ENCODE peak calls at places on chromosome 17, in ten cellular contexts. D, I, H, N, Y, X, V, B, Z and E are unnamed samples.

GRCh38 chr17:6903516-6903915 is 72.0 kb upstream of the TEKT1 start:
- DNase-seq in D (no peak), I (no peak), H (no peak), N (no peak), Y (no peak), X (no peak), V (no peak), B (no peak), Z (no peak), E (no peak)

GRCh38 chr17:1422907-1423306 is 22.9 kb upstream of the YWHAE start:
- DNase-seq in D (no peak), I (peak), H (no peak), N (no peak), Y (no peak), X (peak), V (no peak), B (no peak), Z (no peak), E (no peak)

GRCh38 chr17:38702166-38702899 is 2.7 kb upstream of the MLLT6 start:
- DNase-seq in D (peak), I (peak), H (peak), N (peak), Y (peak), X (peak), V (peak), B (peak), Z (peak), E (peak)

GRCh38 chr17:6755731-6756184 is at the start of gene XAF1:
- DNase-seq in D (no peak), I (no peak), H (peak), N (peak), Y (peak), X (peak), V (no peak), B (peak), Z (peak), E (no peak)

GRCh38 chr17:62671553-62671952 is 44.1 kb downstream of the MRC2 start:
- DNase-seq in D (peak), I (no peak), H (no peak), N (no peak), Y (peak), X (no peak), V (no peak), B (peak), Z (no peak), E (peak)

GRCh38 chr17:48642843-48643696 is 16.9 kb upstream of the HOXB9 start:
- DNase-seq in D (no peak), I (no peak), H (no peak), N (no peak), Y (no peak), X (no peak), V (no peak), B (no peak), Z (no peak), E (no peak)

GRCh38 chr17:36994438-36994837 is 45.7 kb downstream of the AATF start:
- DNase-seq in D (no peak), I (no peak), H (no peak), N (no peak), Y (no peak), X (peak), V (no peak), B (no peak), Z (no peak), E (no peak)

GRCh38 chr17:12789976-12790805 is 893 bp downstream of the ARHGAP44 start:
- DNase-seq in D (no peak), I (no peak), H (no peak), N (no peak), Y (no peak), X (no peak), V (no peak), B (peak), Z (peak), E (peak)

GRCh38 chr17:81961087-81961514 is at the start of gene NOTUM:
- DNase-seq in D (no peak), I (no peak), H (no peak), N (peak), Y (no peak), X (peak), V (no peak), B (no peak), Z (no peak), E (no peak)
- TF ChIP-seq CTCF in D (no peak), I (peak), H (no peak), N (no peak), Y (no peak), X (peak), V (peak), B (peak), Z (no peak), E (no peak)

DNA sequence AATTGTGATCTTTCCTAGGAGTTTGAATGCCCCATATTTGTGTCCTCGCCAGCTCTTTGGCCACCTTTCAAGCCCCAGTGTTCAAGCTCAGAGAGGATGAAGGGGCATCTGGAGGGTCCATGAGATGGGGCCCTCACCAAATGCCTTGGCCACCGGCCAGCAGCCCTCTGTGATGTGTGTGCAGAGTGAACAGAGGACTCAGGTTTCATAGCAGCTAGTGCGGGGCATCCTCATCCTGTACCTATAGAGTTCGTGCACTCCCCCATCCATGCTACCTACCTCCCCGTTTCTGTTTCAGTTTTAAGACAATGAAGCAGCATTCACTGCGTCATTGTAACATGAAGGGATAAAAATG is 140.7 kb downstream of the RAB11FIP4 start:
- DNase-seq in D (no peak), I (no peak), H (no peak), N (no peak), Y (no peak), X (no peak), V (no peak), B (no peak), Z (no peak), E (no peak)
- TF ChIP-seq POLR2A in D (no peak), I (no peak), H (no peak), N (no peak), Y (no peak), X (no peak), V (no peak), B (no peak), Z (no peak), E (no peak)

DNA sequence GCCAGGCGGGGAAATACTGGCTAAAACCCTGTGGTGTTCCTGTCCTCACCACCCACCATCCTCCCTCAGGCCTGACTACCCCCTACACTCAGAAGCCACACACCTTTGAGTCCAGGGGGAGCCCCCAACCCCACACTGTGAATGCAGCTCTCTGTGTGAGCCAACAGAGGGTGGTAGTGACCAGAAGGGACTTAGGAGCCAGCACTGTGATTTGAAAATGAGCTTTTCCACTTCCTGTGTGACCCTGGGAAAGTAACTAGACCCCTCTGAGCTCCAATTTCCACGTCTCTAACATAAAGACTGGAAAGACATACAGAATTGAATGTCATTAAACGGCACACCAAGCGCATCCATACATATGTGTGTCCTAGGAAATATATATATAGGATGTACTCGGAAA is 58.7 kb downstream of the SDK2 start:
- DNase-seq in D (no peak), I (peak), H (no peak), N (no peak), Y (no peak), X (no peak), V (no peak), B (no peak), Z (no peak), E (no peak)
- TF ChIP-seq CTCF in D (no peak), I (no peak), H (no peak), N (peak), Y (no peak), X (no peak), V (no peak), B (no peak), Z (no peak), E (no peak)

GRCh38 chr17:4709794-4710692 is at the start of gene ARRB2:
- DNase-seq in D (peak), I (peak), H (peak), N (peak), Y (peak), X (peak), V (peak), B (peak), Z (peak), E (peak)
- TF ChIP-seq POLR2A in D (no peak), I (peak), H (peak), N (no peak), Y (no peak), X (no peak), V (peak), B (peak), Z (no peak), E (peak)

DNA sequence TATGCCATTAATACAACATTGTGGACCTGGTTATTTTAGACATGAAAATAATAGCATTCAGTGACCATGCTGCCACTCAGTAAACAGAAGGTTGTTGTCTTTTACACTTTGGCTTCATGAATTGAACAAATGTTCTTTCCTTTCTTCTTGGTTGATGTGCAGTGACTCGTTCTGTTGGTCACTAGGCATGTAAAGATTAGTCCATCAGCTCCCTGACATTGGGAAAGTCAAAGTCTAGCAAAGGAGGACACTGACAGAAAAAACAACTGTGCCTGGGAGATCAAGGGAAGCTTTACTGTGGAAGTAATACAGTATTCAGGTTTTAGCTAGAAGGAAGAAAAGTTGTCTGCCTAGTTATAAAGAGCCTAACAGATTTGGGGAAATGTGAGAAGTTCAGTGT is 6.9 kb downstream of the KCNJ16 start:
- DNase-seq in D (no peak), I (no peak), H (no peak), N (no peak), Y (no peak), X (no peak), V (no peak), B (no peak), Z (no peak), E (no peak)
- TF ChIP-seq CTCF in D (no peak), I (no peak), H (no peak), N (no peak), Y (no peak), X (no peak), V (no peak), B (no peak), Z (no peak), E (no peak)

DNA sequence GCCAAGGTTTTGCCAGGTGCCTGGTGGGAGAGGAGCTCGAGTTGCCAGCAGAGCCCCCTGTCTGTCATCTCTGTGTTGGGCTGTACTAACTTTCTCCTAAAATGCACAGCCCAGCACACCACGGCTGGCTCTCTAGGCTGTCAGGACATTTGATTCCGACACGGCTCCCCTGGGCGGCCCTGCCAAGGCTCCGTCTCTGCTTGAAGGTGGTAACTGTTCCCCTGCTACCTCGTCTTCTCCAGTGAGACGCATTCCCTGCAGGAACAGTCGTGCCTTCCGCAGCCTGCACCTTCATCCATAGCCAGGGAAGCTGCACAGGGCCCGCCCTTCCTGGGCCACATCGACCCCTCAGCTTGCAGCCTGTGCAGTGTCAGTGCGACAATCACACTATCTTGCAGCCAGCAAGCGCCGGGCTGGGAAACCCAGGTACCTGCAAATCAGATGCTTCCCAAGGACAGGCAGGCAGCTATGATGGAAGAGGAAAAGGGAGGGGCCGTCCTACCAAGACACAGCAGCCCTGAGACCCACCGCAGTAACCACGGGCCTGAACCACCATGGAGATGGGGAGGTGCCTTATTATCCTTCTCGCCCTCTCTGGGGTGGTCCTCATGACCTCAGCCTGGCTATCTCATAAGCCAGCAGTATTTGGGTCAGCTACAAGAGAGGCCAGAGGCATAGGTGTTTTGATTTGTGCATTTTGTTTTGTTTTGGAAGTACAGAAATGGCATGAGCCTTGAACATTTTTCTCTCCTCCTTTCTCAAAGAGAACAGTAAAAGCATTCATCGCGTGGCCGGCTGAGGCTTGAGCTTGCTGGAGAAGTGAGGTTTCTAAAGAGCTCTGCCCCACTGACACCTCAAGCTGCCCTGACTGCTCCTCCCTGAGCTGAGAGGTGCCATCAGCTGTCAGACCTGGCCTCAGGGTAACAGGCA is 361.7 kb upstream of the TNRC6C start:
- DNase-seq in D (no peak), I (no peak), H (no peak), N (no peak), Y (no peak), X (no peak), V (no peak), B (no peak), Z (no peak), E (no peak)
- TF ChIP-seq POLR2A in D (no peak), I (no peak), H (no peak), N (no peak), Y (no peak), X (no peak), V (no peak), B (no peak), Z (no peak), E (no peak)